ENCODE peak calls at places on chromosomes 12 and 14, in nine cellular contexts. One of them, this sample, is unnamed. For H3K27me3 and H3K4me1, the result is how much of the 10 kb centered on the place peaks cover.

GRCh38 chr14:101114726-101115481 is 211.4 kb upstream of the RTL1 start:
- DNase-seq in pancreas: no peak
- DNase-seq in IMR-90: no peak
- DNase-seq in heart left ventricle: peak
- DNase-seq in gastrocnemius medialis: no peak
- DNase-seq in BE2C: no peak
- DNase-seq in neuronal stem cell: no peak
- DNase-seq in Caco-2: no peak
- DNase-seq in tibial nerve: no peak
- DNase-seq in this sample: no peak

GRCh38 chr14:67569011-67569650 is 30.9 kb downstream of the PIGH start:
- DNase-seq in Caco-2: no peak
- DNase-seq in IMR-90: no peak
- DNase-seq in neuronal stem cell: no peak
- DNase-seq in heart left ventricle: no peak
- DNase-seq in tibial nerve: no peak
- DNase-seq in pancreas: no peak
- DNase-seq in BE2C: peak
- DNase-seq in gastrocnemius medialis: no peak
- DNase-seq in this sample: peak

GRCh38 chr12:123533672-123534643 is at the start of gene RILPL1:
- DNase-seq in Caco-2: peak
- DNase-seq in heart left ventricle: peak
- DNase-seq in tibial nerve: no peak
- DNase-seq in neuronal stem cell: peak
- DNase-seq in BE2C: peak
- DNase-seq in pancreas: peak
- DNase-seq in IMR-90: peak
- DNase-seq in gastrocnemius medialis: no peak
- DNase-seq in this sample: peak

GRCh38 chr14:90400904-90401561 is 4.2 kb downstream of the CALM1 start:
- DNase-seq in pancreas: no peak
- DNase-seq in gastrocnemius medialis: no peak
- DNase-seq in neuronal stem cell: no peak
- DNase-seq in tibial nerve: no peak
- DNase-seq in heart left ventricle: no peak
- DNase-seq in BE2C: no peak
- DNase-seq in Caco-2: no peak
- DNase-seq in IMR-90: no peak
- DNase-seq in this sample: no peak

GRCh38 chr14:71488703-71489141 is 443.5 kb upstream of the RGS6 start:
- DNase-seq in neuronal stem cell: no peak
- DNase-seq in Caco-2: no peak
- DNase-seq in tibial nerve: no peak
- DNase-seq in heart left ventricle: no peak
- DNase-seq in pancreas: no peak
- DNase-seq in gastrocnemius medialis: no peak
- DNase-seq in IMR-90: peak
- DNase-seq in BE2C: no peak
- DNase-seq in this sample: no peak

GRCh38 chr14:64857979-64858740 is 21.5 kb downstream of the SPTB start:
- DNase-seq in gastrocnemius medialis: no peak
- DNase-seq in BE2C: no peak
- DNase-seq in pancreas: no peak
- DNase-seq in heart left ventricle: no peak
- DNase-seq in tibial nerve: no peak
- DNase-seq in neuronal stem cell: no peak
- DNase-seq in IMR-90: no peak
- DNase-seq in Caco-2: no peak
- DNase-seq in this sample: no peak

GRCh38 chr14:67420102-67420739 is 8.3 kb upstream of the PLEK2 start:
- DNase-seq in BE2C: peak
- DNase-seq in tibial nerve: no peak
- DNase-seq in Caco-2: no peak
- DNase-seq in pancreas: no peak
- DNase-seq in IMR-90: no peak
- DNase-seq in neuronal stem cell: no peak
- DNase-seq in heart left ventricle: no peak
- DNase-seq in gastrocnemius medialis: no peak
- DNase-seq in this sample: no peak

GRCh38 chr14:52269100-52269499 is 1.6 kb downstream of the PTGDR start:
- DNase-seq in neuronal stem cell: no peak
- DNase-seq in Caco-2: no peak
- DNase-seq in BE2C: no peak
- DNase-seq in tibial nerve: no peak
- DNase-seq in pancreas: no peak
- DNase-seq in heart left ventricle: peak
- DNase-seq in gastrocnemius medialis: no peak
- DNase-seq in IMR-90: no peak
- DNase-seq in this sample: no peak

GRCh38 chr14:100306256-100306505 is at the start of gene SLC25A29:
- DNase-seq in gastrocnemius medialis: no peak
- DNase-seq in neuronal stem cell: no peak
- DNase-seq in heart left ventricle: no peak
- DNase-seq in Caco-2: no peak
- DNase-seq in pancreas: no peak
- DNase-seq in tibial nerve: no peak
- DNase-seq in BE2C: no peak
- DNase-seq in IMR-90: no peak
- DNase-seq in this sample: no peak

GRCh38 chr14:104677506-104678332 is 11.7 kb upstream of the INF2 start:
- DNase-seq in Caco-2: peak
- DNase-seq in pancreas: peak
- DNase-seq in gastrocnemius medialis: peak
- DNase-seq in BE2C: peak
- DNase-seq in tibial nerve: peak
- DNase-seq in IMR-90: peak
- DNase-seq in neuronal stem cell: peak
- DNase-seq in heart left ventricle: peak
- DNase-seq in this sample: peak

GRCh38 chr14:34059925-34060746 is 109.3 kb upstream of the EGLN3 start:
- DNase-seq in pancreas: peak
- DNase-seq in IMR-90: peak
- DNase-seq in heart left ventricle: peak
- DNase-seq in neuronal stem cell: peak
- DNase-seq in BE2C: peak
- DNase-seq in Caco-2: peak
- DNase-seq in tibial nerve: peak
- DNase-seq in gastrocnemius medialis: peak
- DNase-seq in this sample: peak

GRCh38 chr14:76919811-76920571 is 93.8 kb downstream of the LRRC74A start:
- DNase-seq in tibial nerve: no peak
- DNase-seq in IMR-90: peak
- DNase-seq in gastrocnemius medialis: no peak
- DNase-seq in BE2C: peak
- DNase-seq in pancreas: peak
- DNase-seq in heart left ventricle: no peak
- DNase-seq in Caco-2: no peak
- DNase-seq in neuronal stem cell: no peak
- DNase-seq in this sample: peak

GRCh38 chr14:76922599-76922998 is 96.4 kb downstream of the LRRC74A start:
- DNase-seq in gastrocnemius medialis: no peak
- DNase-seq in neuronal stem cell: no peak
- DNase-seq in Caco-2: no peak
- DNase-seq in heart left ventricle: no peak
- DNase-seq in pancreas: no peak
- DNase-seq in tibial nerve: no peak
- DNase-seq in BE2C: no peak
- DNase-seq in IMR-90: peak
- DNase-seq in this sample: no peak

GRCh38 chr14:76923422-76924362 is 97.5 kb downstream of the LRRC74A start:
- DNase-seq in heart left ventricle: no peak
- DNase-seq in tibial nerve: no peak
- DNase-seq in IMR-90: no peak
- DNase-seq in BE2C: no peak
- DNase-seq in Caco-2: no peak
- DNase-seq in pancreas: no peak
- DNase-seq in gastrocnemius medialis: no peak
- DNase-seq in neuronal stem cell: no peak
- DNase-seq in this sample: no peak

GRCh38 chr14:76920572-76921175 is 94.5 kb downstream of the LRRC74A start:
- DNase-seq in tibial nerve: no peak
- DNase-seq in BE2C: peak
- DNase-seq in neuronal stem cell: no peak
- DNase-seq in Caco-2: no peak
- DNase-seq in heart left ventricle: no peak
- DNase-seq in gastrocnemius medialis: no peak
- DNase-seq in IMR-90: no peak
- DNase-seq in pancreas: no peak
- DNase-seq in this sample: no peak

DNA sequence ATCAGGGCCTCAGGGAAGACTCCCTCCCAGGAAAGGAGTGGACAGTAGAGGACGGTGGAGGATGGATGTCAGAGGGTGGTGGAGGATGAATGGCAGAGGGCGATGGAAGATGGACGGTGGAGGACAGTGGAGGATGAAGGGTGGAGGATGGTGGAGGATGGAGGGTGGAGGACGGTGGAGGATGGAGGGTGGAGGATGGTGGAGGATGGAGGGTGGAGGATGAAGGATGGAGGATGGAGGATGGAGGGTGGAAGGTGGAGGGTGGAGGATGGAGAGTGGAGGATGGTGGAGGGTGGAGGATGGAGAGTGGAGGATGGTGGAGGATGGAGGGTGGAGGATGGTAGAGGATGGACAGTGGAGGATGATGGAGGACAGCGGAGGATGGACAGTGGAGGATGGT is 95.9 kb downstream of the LRRC74A start:
- DNase-seq in heart left ventricle: no peak
- DNase-seq in gastrocnemius medialis: no peak
- DNase-seq in neuronal stem cell: no peak
- DNase-seq in BE2C: no peak
- DNase-seq in Caco-2: no peak
- DNase-seq in tibial nerve: no peak
- DNase-seq in IMR-90: no peak
- DNase-seq in pancreas: no peak
- DNase-seq in this sample: no peak
- H3K27me3 ChIP-seq in heart left ventricle: under half
- H3K27me3 ChIP-seq in gastrocnemius medialis: under half
- H3K27me3 ChIP-seq in neuronal stem cell: under half
- H3K27me3 ChIP-seq in BE2C: under half
- H3K27me3 ChIP-seq in Caco-2: under half
- H3K27me3 ChIP-seq in tibial nerve: under half
- H3K27me3 ChIP-seq in IMR-90: under half
- H3K27me3 ChIP-seq in pancreas: under half
- H3K27me3 ChIP-seq in this sample: under half

GRCh38 chr12:94260717-94261116 is 112.3 kb downstream of the PLXNC1 start:
- DNase-seq in gastrocnemius medialis: no peak
- DNase-seq in IMR-90: no peak
- DNase-seq in neuronal stem cell: no peak
- DNase-seq in tibial nerve: no peak
- DNase-seq in Caco-2: no peak
- DNase-seq in BE2C: no peak
- DNase-seq in heart left ventricle: no peak
- DNase-seq in pancreas: no peak
- DNase-seq in this sample: no peak

GRCh38 chr12:94261781-94262180 is 113.4 kb downstream of the PLXNC1 start:
- DNase-seq in BE2C: no peak
- DNase-seq in Caco-2: no peak
- DNase-seq in heart left ventricle: no peak
- DNase-seq in pancreas: no peak
- DNase-seq in gastrocnemius medialis: no peak
- DNase-seq in IMR-90: no peak
- DNase-seq in neuronal stem cell: no peak
- DNase-seq in tibial nerve: no peak
- DNase-seq in this sample: no peak

GRCh38 chr12:94261119-94261518 is 112.7 kb downstream of the PLXNC1 start:
- DNase-seq in Caco-2: no peak
- DNase-seq in BE2C: no peak
- DNase-seq in neuronal stem cell: peak
- DNase-seq in pancreas: no peak
- DNase-seq in heart left ventricle: no peak
- DNase-seq in gastrocnemius medialis: no peak
- DNase-seq in tibial nerve: no peak
- DNase-seq in IMR-90: no peak
- DNase-seq in this sample: no peak

GRCh38 chr12:94258593-94258992 is 110.2 kb downstream of the PLXNC1 start:
- DNase-seq in neuronal stem cell: no peak
- DNase-seq in gastrocnemius medialis: no peak
- DNase-seq in Caco-2: no peak
- DNase-seq in pancreas: no peak
- DNase-seq in tibial nerve: no peak
- DNase-seq in IMR-90: no peak
- DNase-seq in heart left ventricle: no peak
- DNase-seq in BE2C: no peak
- DNase-seq in this sample: no peak

DNA sequence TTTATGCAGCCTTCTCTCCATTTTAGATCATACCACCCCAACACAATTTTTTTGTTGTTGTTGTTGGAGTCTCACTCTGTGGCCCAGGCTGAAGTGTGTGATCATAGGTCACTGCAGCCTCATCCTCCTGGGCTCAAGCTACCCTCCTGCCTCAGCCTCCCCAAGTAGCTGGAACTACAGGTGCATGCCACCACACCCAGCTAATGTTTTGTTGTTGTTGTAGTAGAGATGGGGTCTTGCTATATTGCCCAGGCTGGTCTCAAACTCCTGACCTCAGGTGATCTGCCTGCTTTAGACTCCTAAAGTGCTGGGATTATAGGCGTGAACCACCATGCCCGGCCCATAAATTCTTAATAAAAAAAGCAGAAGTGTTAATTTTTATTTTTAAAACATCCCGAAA is 111.6 kb downstream of the PLXNC1 start:
- DNase-seq in heart left ventricle: no peak
- DNase-seq in pancreas: no peak
- DNase-seq in neuronal stem cell: no peak
- DNase-seq in gastrocnemius medialis: no peak
- DNase-seq in Caco-2: no peak
- DNase-seq in tibial nerve: no peak
- DNase-seq in BE2C: no peak
- DNase-seq in IMR-90: no peak
- DNase-seq in this sample: no peak
- H3K4me1 ChIP-seq in heart left ventricle: under half
- H3K4me1 ChIP-seq in pancreas: under half
- H3K4me1 ChIP-seq in neuronal stem cell: under half
- H3K4me1 ChIP-seq in gastrocnemius medialis: under half
- H3K4me1 ChIP-seq in Caco-2: under half
- H3K4me1 ChIP-seq in tibial nerve: under half
- H3K4me1 ChIP-seq in BE2C: under half
- H3K4me1 ChIP-seq in IMR-90: under half
- H3K4me1 ChIP-seq in this sample: under half

GRCh38 chr14:89348726-89349125 is 68.3 kb downstream of the FOXN3 start:
- DNase-seq in IMR-90: no peak
- DNase-seq in Caco-2: no peak
- DNase-seq in BE2C: no peak
- DNase-seq in neuronal stem cell: no peak
- DNase-seq in heart left ventricle: no peak
- DNase-seq in tibial nerve: no peak
- DNase-seq in pancreas: no peak
- DNase-seq in gastrocnemius medialis: no peak
- DNase-seq in this sample: no peak
- H3K4me3 ChIP-seq in IMR-90: no peak
- H3K4me3 ChIP-seq in Caco-2: no peak
- H3K4me3 ChIP-seq in BE2C: no peak
- H3K4me3 ChIP-seq in neuronal stem cell: no peak
- H3K4me3 ChIP-seq in heart left ventricle: no peak
- H3K4me3 ChIP-seq in tibial nerve: no peak
- H3K4me3 ChIP-seq in pancreas: no peak
- H3K4me3 ChIP-seq in gastrocnemius medialis: no peak
- H3K4me3 ChIP-seq in this sample: no peak

DNA sequence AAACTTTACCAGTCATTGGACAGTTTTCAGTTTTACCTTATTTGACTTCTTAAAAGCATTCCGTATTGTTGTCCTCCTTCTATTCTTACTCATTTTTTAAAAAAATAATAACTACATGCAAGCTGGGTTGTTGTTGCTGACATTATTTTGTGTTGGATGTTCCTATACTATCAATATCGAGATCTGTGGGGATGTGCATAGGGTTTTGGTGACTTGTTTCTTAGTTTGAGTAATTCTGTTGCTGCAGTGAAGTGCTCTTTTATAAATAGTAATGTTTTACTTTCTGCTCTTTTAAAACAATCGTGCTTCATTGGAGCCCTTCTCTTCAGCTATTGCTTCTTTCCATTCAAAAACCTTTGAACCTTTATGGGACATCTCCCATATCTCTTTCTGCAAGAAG is 79.4 kb downstream of the METTL25 start:
- DNase-seq in heart left ventricle: no peak
- DNase-seq in gastrocnemius medialis: no peak
- DNase-seq in pancreas: no peak
- DNase-seq in IMR-90: no peak
- DNase-seq in tibial nerve: no peak
- DNase-seq in Caco-2: no peak
- DNase-seq in BE2C: no peak
- DNase-seq in neuronal stem cell: no peak
- DNase-seq in this sample: no peak
- H3K27me3 ChIP-seq in heart left ventricle: under half
- H3K27me3 ChIP-seq in gastrocnemius medialis: under half
- H3K27me3 ChIP-seq in pancreas: under half
- H3K27me3 ChIP-seq in IMR-90: under half
- H3K27me3 ChIP-seq in tibial nerve: under half
- H3K27me3 ChIP-seq in Caco-2: under half
- H3K27me3 ChIP-seq in BE2C: under half
- H3K27me3 ChIP-seq in neuronal stem cell: under half
- H3K27me3 ChIP-seq in this sample: under half

This sample was measured in tibial artery.